ENCODE peak calls at places on chromosomes 3 and 15, in four cellular contexts. K is WTC11, Y is HepG2, T is K562. W is an unnamed sample.

GRCh38 chr15:39592500-39592899 is 11.6 kb downstream of the THBS1 start:
- DNase-seq in T (no peak), K (no peak), Y (no peak), W (no peak)

GRCh38 chr15:64850778-64851502 is 9.2 kb downstream of the PLEKHO2 start:
- DNase-seq in K (no peak), T (no peak), Y (no peak), W (no peak)

GRCh38 chr3:115657168-115657567 is 33.9 kb downstream of the GAP43 start:
- DNase-seq in Y (no peak), T (no peak), K (no peak), W (no peak)

GRCh38 chr15:61822511-61822910 is 237.7 kb downstream of the VPS13C start:
- DNase-seq in K (no peak), T (no peak), Y (no peak), W (no peak)

GRCh38 chr15:43406192-43406591 is 35.3 kb downstream of the TUBGCP4 start:
- DNase-seq in K (no peak), Y (no peak), T (no peak), W (no peak)

GRCh38 chr3:50204804-50205718 is at the start of gene SLC38A3:
- DNase-seq in T (peak), Y (no peak), K (peak), W (no peak)

GRCh38 chr3:89227218-89227617 is 119.8 kb downstream of the EPHA3 start:
- DNase-seq in K (no peak), Y (no peak), T (no peak), W (no peak)

GRCh38 chr3:30644615-30645014 is 38.2 kb downstream of the TGFBR2 start:
- DNase-seq in Y (no peak), T (no peak), K (no peak), W (no peak)

GRCh38 chr15:66599536-66600239 is 33.9 kb upstream of the LCTL start:
- DNase-seq in T (no peak), K (no peak), Y (no peak), W (no peak)

GRCh38 chr15:79093352-79093935 is 2.9 kb upstream of the RASGRF1 start:
- DNase-seq in T (no peak), K (no peak), Y (no peak), W (no peak)

GRCh38 chr15:55254916-55255679 is 34.5 kb downstream of the RAB27A start:
- DNase-seq in K (no peak), Y (no peak), T (no peak), W (no peak)

GRCh38 chr3:50336452-50337174 is 4.0 kb downstream of the RASSF1 start:
- DNase-seq in Y (no peak), T (peak), K (no peak), W (no peak)

GRCh38 chr15:41603941-41604660 is 45.1 kb downstream of the TYRO3 start:
- DNase-seq in Y (peak), K (peak), T (peak), W (no peak)

GRCh38 chr3:46923559-46924350 is 46.2 kb downstream of the PTH1R start:
- DNase-seq in Y (peak), K (peak), T (peak), W (no peak)

GRCh38 chr3:30344288-30344687 is 262.1 kb upstream of the TGFBR2 start:
- DNase-seq in K (no peak), Y (peak), T (no peak), W (no peak)

GRCh38 chr15:40269604-40270003 is 13.3 kb downstream of the ANKRD63 start:
- DNase-seq in T (no peak), K (no peak), Y (no peak), W (no peak)

GRCh38 chr3:121914081-121914998 is 20.1 kb downstream of the SLC15A2 start:
- DNase-seq in T (no peak), Y (no peak), K (peak), W (no peak)

GRCh38 chr15:25689592-25689991 is 173.5 kb downstream of the ATP10A start:
- DNase-seq in Y (no peak), K (peak), T (no peak), W (no peak)

GRCh38 chr3:137035631-137036030 is 77.8 kb downstream of the IL20RB start:
- DNase-seq in K (peak), Y (peak), T (peak), W (no peak)

GRCh38 chr3:29144361-29144760 is 136.5 kb upstream of the RBMS3 start:
- DNase-seq in T (no peak), K (no peak), Y (no peak), W (no peak)

GRCh38 chr3:85254738-85255137 is 295.9 kb downstream of the CADM2 start:
- DNase-seq in K (no peak), Y (no peak), T (no peak), W (no peak)

DNA sequence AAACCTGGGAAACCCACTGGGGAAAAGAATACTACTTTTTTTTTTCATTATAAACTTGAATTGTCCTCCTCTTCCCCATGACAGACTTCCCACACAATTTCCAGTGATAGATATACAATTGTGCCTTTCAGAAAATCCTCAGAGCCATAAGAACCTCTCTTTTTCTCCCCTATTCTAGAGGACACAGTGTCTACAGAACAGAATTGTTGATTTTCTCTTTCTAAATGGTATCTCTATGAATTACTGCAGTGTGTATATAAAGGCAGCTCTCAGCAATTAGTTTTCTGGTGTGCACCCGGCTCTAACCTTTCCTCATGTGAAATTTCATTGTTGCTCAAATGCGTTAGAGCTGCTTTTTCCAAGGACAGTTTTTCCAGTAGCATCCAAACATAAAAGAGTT is 430.1 kb downstream of the TUSC7 start:
- DNase-seq in T (no peak), K (no peak), Y (no peak), W (no peak)
- TF ChIP-seq ETV6 in T (no peak), K (no peak), Y (no peak), W (no peak)

GRCh38 chr3:39474126-39474515 is 6.6 kb downstream of the MOBP start:
- DNase-seq in K (no peak), Y (no peak), T (no peak), W (no peak)
- TF ChIP-seq ETV6 in K (no peak), Y (no peak), T (no peak), W (no peak)

DNA sequence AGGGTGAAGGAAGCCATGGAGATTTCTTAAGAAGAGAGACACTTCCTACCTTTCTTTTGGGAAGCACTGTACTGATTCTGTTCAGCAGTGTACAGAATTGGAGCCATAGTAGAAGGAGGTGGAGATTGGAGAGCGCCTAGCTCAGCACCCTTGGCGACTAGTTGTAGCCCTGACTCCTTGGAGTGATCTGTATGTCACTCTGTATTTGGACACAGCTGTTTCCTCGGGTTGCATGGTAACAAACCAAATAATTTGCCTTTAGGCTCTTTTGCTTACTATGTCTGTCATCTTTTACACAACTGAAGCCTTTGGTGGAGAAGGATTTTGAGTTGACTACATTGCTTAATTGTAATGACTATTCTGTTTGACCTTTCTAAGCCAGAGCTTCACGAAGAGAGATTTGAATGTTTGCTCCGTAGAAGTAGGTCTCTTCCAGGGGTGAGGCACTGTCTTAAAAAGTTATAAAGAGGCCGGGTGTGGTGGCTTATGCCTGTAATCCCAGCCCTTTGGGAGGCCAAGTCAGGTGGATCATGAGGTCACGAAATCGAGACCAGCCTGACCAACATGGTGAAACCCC is 77.1 kb downstream of the AKAP13 start:
- DNase-seq in T (no peak), Y (no peak), K (no peak), W (peak)
- TF ChIP-seq ETV6 in T (no peak), Y (no peak), K (no peak), W (no peak)

DNA sequence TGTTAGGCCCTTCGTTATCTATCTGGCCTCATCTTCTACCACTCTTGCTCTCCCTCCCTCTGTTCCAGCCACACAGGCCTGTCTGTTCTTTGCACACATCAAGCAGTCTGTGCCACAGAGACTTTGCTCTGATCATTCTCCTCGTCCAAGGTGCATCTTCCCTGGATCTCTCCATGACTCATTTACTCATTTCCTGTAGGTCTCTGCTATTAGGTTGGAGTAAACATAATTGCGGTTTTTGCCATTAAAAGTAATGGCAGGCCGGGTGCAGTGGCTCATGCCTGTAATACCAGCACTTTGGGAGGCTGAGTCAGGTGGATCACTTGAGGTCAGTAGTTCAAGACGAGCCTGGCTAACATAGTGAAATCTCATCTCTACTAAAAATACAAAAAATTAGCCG is 9.5 kb upstream of the C3orf49 start:
- DNase-seq in T (no peak), Y (peak), K (no peak), W (no peak)
- TF ChIP-seq ETV6 in T (no peak), Y (no peak), K (no peak), W (no peak)

GRCh38 chr3:52986938-52987337 is 58.9 kb downstream of the SFMBT1 start:
- DNase-seq in Y (no peak), T (no peak), K (no peak), W (no peak)
- TF ChIP-seq ETV6 in Y (no peak), T (no peak), K (no peak), W (no peak)

DNA sequence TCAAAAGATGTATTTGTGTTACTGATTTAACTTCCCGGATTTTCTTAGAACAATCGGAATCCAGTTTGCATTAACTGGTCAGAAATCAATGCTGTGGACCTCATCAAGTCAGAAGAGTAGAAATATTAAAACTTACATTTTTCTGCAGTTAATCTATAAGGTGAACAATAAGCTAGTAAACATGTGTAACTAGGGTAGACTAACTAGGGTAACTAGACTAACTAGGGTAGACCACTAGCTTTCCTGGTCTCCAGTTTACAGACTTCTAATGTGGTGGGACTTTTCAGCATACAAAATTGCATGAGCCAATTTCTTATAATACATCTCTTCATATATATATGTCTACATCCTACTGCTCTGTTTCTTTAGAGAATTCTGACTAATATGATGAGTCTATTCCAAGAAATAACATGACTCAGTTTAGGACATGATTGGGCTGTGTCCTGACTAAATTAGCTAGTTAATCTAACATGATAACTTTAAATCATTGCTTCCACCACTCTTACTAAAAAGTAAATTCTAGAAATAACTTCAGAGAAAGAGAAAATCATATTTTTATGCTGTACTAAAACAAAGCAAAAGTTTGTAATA is 5.3 kb downstream of the PLSCR2 start:
- DNase-seq in Y (no peak), K (no peak), T (no peak), W (no peak)
- TF ChIP-seq ETV6 in Y (no peak), K (no peak), T (no peak), W (no peak)

GRCh38 chr3:62723636-62724217 is 151.5 kb downstream of the CADPS start:
- DNase-seq in Y (no peak), T (no peak), K (peak), W (no peak)
- TF ChIP-seq ETV6 in Y (no peak), T (no peak), K (no peak), W (no peak)